ENCODE peak calls at places on chromosomes 6 and 20, in seven cellular contexts. B is GM23338, R is fibroblast of pulmonary artery, W is dorsolateral prefrontal cortex, M is right atrium auricular region, T is progenitor cell of endocrine pancreas, Q is retinal pigment epithelial cell. X is an unnamed sample.

GRCh38 chr6:132400641-132401119 is 595 bp downstream of the MOXD1 start:
- DNase-seq in R (no peak), Q (no peak), T (no peak), W (no peak), M (no peak), B (peak), X (peak)

GRCh38 chr20:49346682-49347081 is 68.8 kb upstream of the ZNFX1 start:
- DNase-seq in Q (no peak), T (no peak), R (no peak), W (no peak), M (no peak), B (peak), X (no peak)

GRCh38 chr6:105359419-105360366 is 43.2 kb downstream of the PREP start:
- DNase-seq in B (no peak), T (no peak), R (peak), W (no peak), M (no peak), Q (peak), X (no peak)

GRCh38 chr6:72760130-72760793 is 138.4 kb downstream of the KCNQ5 start:
- DNase-seq in R (peak), B (no peak), M (no peak), T (no peak), W (no peak), Q (no peak), X (no peak)

GRCh38 chr20:36604952-36605308 is 649 bp upstream of the RAB5IF start:
- DNase-seq in R (no peak), M (peak), T (no peak), W (peak), Q (no peak), B (peak), X (peak)

GRCh38 chr20:7856756-7857155 is 83.5 kb downstream of the HAO1 start:
- DNase-seq in R (peak), M (no peak), T (no peak), Q (no peak), W (no peak), B (no peak), X (no peak)

GRCh38 chr6:48389146-48390043 is 278.4 kb upstream of the PTCHD4 start:
- DNase-seq in Q (peak), W (peak), M (no peak), T (no peak), R (no peak), B (no peak), X (no peak)

GRCh38 chr6:69581576-69581975 is 215.2 kb downstream of the LMBRD1 start:
- DNase-seq in Q (no peak), R (no peak), T (no peak), W (no peak), M (no peak), B (no peak), X (no peak)

GRCh38 chr6:157550114-157550989 is 169.4 kb downstream of the ZDHHC14 start:
- DNase-seq in R (no peak), T (no peak), Q (no peak), B (no peak), W (no peak), M (no peak), X (no peak)

GRCh38 chr6:144062757-144063156 is 32.6 kb downstream of the SF3B5 start:
- DNase-seq in B (no peak), R (no peak), W (no peak), T (no peak), Q (no peak), M (no peak), X (no peak)

GRCh38 chr20:889110-889509 is 27.0 kb downstream of the ANGPT4 start:
- DNase-seq in R (no peak), Q (no peak), B (no peak), T (no peak), W (no peak), M (no peak), X (no peak)

GRCh38 chr6:158818008-158818579 is 1.1 kb downstream of the EZR start:
- DNase-seq in B (peak), T (peak), M (peak), Q (no peak), R (peak), W (peak), X (peak)

GRCh38 chr6:90222724-90223198 is 73.9 kb downstream of the BACH2 start:
- DNase-seq in W (no peak), R (no peak), B (no peak), M (no peak), T (no peak), Q (no peak), X (no peak)

GRCh38 chr20:38827770-38828281 is 22.3 kb downstream of the PPP1R16B start:
- DNase-seq in T (no peak), Q (peak), M (no peak), R (peak), W (no peak), B (no peak), X (no peak)

GRCh38 chr20:52275243-52275817 is 83.8 kb upstream of the ZFP64 start:
- DNase-seq in M (no peak), T (no peak), Q (no peak), B (no peak), R (no peak), W (no peak), X (no peak)

GRCh38 chr20:47454298-47455132 is 47.2 kb upstream of the NCOA3 start:
- DNase-seq in R (peak), Q (no peak), M (no peak), B (no peak), W (no peak), T (no peak), X (no peak)

GRCh38 chr6:158708239-158708638 is 58.4 kb downstream of the SYTL3 start:
- DNase-seq in M (no peak), B (no peak), W (no peak), T (no peak), R (peak), Q (no peak), X (no peak)

GRCh38 chr6:148285205-148285604 is 57.4 kb upstream of the SASH1 start:
- DNase-seq in Q (no peak), R (no peak), T (no peak), W (no peak), M (no peak), B (no peak), X (no peak)

GRCh38 chr6:159655409-159655988 is 37.5 kb downstream of the SOD2 start:
- DNase-seq in R (no peak), M (no peak), W (no peak), B (peak), T (no peak), Q (no peak), X (no peak)

GRCh38 chr6:38603966-38604365 is 35.8 kb downstream of the BTBD9 start:
- DNase-seq in T (no peak), M (no peak), B (no peak), R (peak), W (no peak), Q (peak), X (no peak)

GRCh38 chr6:45727824-45728449 is 287.7 kb downstream of the CLIC5 start:
- DNase-seq in B (no peak), T (no peak), W (no peak), M (no peak), R (no peak), Q (no peak), X (no peak)

GRCh38 chr6:2378046-2378657 is 132.7 kb upstream of the GMDS start:
- DNase-seq in Q (no peak), T (no peak), W (no peak), R (no peak), M (no peak), B (peak), X (no peak)

GRCh38 chr20:22341508-22341907 is 242.9 kb downstream of the FOXA2 start:
- DNase-seq in Q (no peak), T (no peak), R (peak), W (no peak), B (no peak), M (no peak), X (no peak)

GRCh38 chr20:11067359-11067758 is 393.6 kb upstream of the JAG1 start:
- DNase-seq in M (no peak), R (no peak), W (no peak), B (no peak), Q (no peak), T (no peak), X (no peak)

GRCh38 chr6:44920952-44921491 is 407.1 kb upstream of the RUNX2 start:
- DNase-seq in M (no peak), W (no peak), B (no peak), R (peak), Q (no peak), T (no peak), X (no peak)

GRCh38 chr20:2420510-2420909 is 39.8 kb downstream of the TGM6 start:
- DNase-seq in R (no peak), B (no peak), Q (no peak), T (no peak), M (no peak), W (no peak), X (no peak)

GRCh38 chr20:2417142-2417541 is 36.4 kb downstream of the TGM6 start:
- DNase-seq in B (no peak), W (no peak), M (peak), Q (no peak), T (no peak), R (no peak), X (no peak)

GRCh38 chr20:2418388-2418787 is 37.7 kb downstream of the TGM6 start:
- DNase-seq in B (no peak), M (no peak), R (no peak), Q (no peak), T (no peak), W (no peak), X (no peak)

GRCh38 chr20:2421247-2421646 is 40.5 kb downstream of the TGM6 start:
- DNase-seq in B (no peak), M (no peak), R (peak), T (no peak), Q (no peak), W (no peak), X (no peak)
- TF ChIP-seq CTCF in B (no peak), M (no peak), R (peak), T (peak), Q (peak), W (no peak), X (peak)

DNA sequence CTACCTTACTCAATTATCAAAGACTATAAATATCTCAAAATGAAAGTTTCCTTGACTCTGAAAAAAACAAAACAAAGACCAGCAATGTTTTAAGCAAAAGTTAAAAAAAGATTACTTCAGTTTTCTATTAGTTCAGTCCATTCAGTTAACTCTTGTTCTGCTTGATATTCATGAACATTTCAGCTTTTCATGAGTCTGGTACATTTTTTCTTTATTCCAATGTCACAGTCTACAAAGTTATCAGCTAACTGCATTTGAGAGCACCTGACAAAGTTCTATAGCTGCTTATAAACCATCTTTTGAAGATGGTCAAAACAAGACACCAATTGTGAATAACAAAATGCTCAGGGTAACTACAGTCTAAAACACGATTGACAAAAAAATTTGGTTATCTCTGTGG is 156.1 kb upstream of the NOX3 start:
- DNase-seq in T (no peak), B (no peak), M (no peak), Q (no peak), R (no peak), W (no peak), X (no peak)
- TF ChIP-seq CTCF in T (no peak), B (no peak), M (no peak), Q (no peak), R (no peak), W (no peak), X (no peak)

GRCh38 chr6:138403324-138403800 is 661 bp upstream of the HEBP2 start:
- DNase-seq in R (peak), B (no peak), T (peak), W (no peak), M (no peak), Q (no peak), X (peak)
- TF ChIP-seq CTCF in R (no peak), B (peak), T (peak), W (no peak), M (no peak), Q (peak), X (no peak)

GRCh38 chr20:6381887-6382286 is 259.1 kb upstream of the FERMT1 start:
- DNase-seq in T (no peak), Q (peak), R (peak), W (no peak), B (peak), M (no peak), X (peak)
- TF ChIP-seq CTCF in T (peak), Q (peak), R (peak), W (no peak), B (peak), M (no peak), X (peak)

DNA sequence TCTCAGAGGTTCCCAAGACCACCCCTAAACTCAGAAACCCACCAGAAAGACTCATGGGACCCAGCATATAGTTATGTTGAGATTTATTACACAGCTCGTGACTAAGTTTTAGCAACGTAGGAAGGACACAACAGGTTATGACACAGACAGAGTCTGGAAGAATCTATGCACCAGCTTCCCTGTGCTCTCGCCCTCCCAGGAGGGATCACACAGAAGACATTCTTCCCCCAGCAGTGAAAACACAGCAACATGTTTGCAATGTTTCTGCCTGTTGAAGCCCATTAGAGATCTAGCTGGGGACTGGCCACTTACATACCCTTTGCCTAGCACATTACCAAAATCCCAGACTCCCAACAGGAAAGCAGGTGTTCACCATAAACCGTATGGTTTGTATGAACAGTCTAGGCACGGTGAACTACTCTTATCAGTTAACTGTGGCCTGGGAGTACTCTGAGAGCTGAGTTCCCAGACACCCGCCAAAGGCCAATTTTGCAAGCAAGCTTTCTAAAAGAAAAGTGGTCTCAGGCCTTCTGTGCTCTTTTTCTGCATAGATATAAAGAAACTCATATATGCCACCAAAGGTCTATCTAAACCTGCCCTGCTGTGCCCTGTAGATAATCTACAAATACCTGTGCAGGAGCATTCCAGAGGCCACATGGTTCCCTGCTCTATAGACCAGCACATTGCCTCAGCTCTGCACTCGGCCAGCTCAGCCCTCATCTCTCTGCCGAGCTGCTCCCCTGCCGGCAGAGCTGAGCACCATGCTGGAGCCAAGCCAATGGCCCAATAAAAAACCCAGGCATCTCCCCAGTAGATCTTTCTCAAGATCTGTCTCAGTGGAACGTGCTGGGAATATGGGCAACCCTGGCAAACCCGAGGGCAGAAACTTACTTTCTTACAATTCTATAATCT is 69.6 kb upstream of the SMIM28 start:
- DNase-seq in B (peak), T (no peak), Q (no peak), R (peak), W (no peak), M (no peak), X (no peak)
- TF ChIP-seq CTCF in B (no peak), T (no peak), Q (peak), R (peak), W (peak), M (no peak), X (no peak)

GRCh38 chr6:136791296-136792065 is 796 bp downstream of the MAP3K5 start:
- DNase-seq in W (peak), B (peak), T (no peak), M (peak), R (peak), Q (no peak), X (peak)

GRCh38 chr6:136792945-136793289 is 640 bp upstream of the MAP3K5 start:
- DNase-seq in T (peak), M (peak), B (peak), W (peak), Q (peak), R (peak), X (peak)

GRCh38 chr6:136793348-136793747 is 1.1 kb upstream of the MAP3K5 start:
- DNase-seq in R (no peak), B (no peak), Q (no peak), M (no peak), T (no peak), W (no peak), X (no peak)

GRCh38 chr6:136790411-136791295 is 1.6 kb downstream of the MAP3K5 start:
- DNase-seq in W (no peak), R (no peak), Q (no peak), M (no peak), B (no peak), T (no peak), X (no peak)

GRCh38 chr6:136792066-136792944 is at the start of gene MAP3K5:
- DNase-seq in T (peak), W (peak), R (peak), M (peak), B (peak), Q (no peak), X (peak)
- TF ChIP-seq CTCF in T (peak), W (no peak), R (peak), M (no peak), B (peak), Q (peak), X (no peak)